ENCODE peak calls at places on chromosome 1, in four cellular contexts. V, U, P and H are unnamed samples.
A peak's percentile ranks its signal among the peaks of the same experiment; 100 is the strongest.

GRCh38 chr1:21511579-21512522 is 2.6 kb downstream of the ALPL start:
- DNase-seq in V (no peak), P (no peak), U (no peak), H (no peak)

GRCh38 chr1:109265016-109265415 is 15.7 kb downstream of the CELSR2 start:
- DNase-seq in V (no peak), P (no peak), U (no peak), H (no peak)

GRCh38 chr1:55129194-55129728 is 85.9 kb downstream of the USP24 start:
- DNase-seq in P (no peak), U (no peak), V (no peak), H (no peak)

GRCh38 chr1:21716169-21716568 is 47.0 kb upstream of the RAP1GAP start:
- DNase-seq in P (no peak), V (no peak), U (no peak), H (no peak)

GRCh38 chr1:225617956-225618355 is 35.0 kb downstream of the ENAH start:
- DNase-seq in P (peak; percentile 21), V (no peak), U (no peak), H (no peak)

GRCh38 chr1:209199371-209199770 is 384.1 kb upstream of the CAMK1G start:
- DNase-seq in U (no peak), P (no peak), V (no peak), H (no peak)

GRCh38 chr1:63442141-63442475 is 74.7 kb downstream of the ALG6 start:
- DNase-seq in P (no peak), V (no peak), U (no peak), H (no peak)

GRCh38 chr1:209587778-209588177 is 4.3 kb downstream of the CAMK1G start:
- DNase-seq in U (no peak), P (no peak), V (no peak), H (no peak)

GRCh38 chr1:226636847-226637096 is 88.2 kb downstream of the STUM start:
- DNase-seq in P (no peak), U (no peak), V (no peak), H (no peak)

GRCh38 chr1:170318736-170319135 is 173.0 kb downstream of the NTMT2 start:
- DNase-seq in V (no peak), P (no peak), U (no peak), H (no peak)

GRCh38 chr1:27238032-27238431 is 3.6 kb downstream of the WDTC1 start:
- DNase-seq in U (no peak), V (no peak), P (no peak), H (no peak)

GRCh38 chr1:27237112-27237511 is 2.7 kb downstream of the WDTC1 start:
- DNase-seq in U (no peak), V (no peak), P (no peak), H (no peak)

GRCh38 chr1:27234054-27234882 is at the start of gene WDTC1:
- DNase-seq in P (peak; percentile 97), V (peak; percentile 79), U (peak; percentile 88), H (peak; percentile 95)

GRCh38 chr1:27235827-27236226 is 1.4 kb downstream of the WDTC1 start:
- DNase-seq in P (no peak), U (no peak), V (no peak), H (no peak)

DNA sequence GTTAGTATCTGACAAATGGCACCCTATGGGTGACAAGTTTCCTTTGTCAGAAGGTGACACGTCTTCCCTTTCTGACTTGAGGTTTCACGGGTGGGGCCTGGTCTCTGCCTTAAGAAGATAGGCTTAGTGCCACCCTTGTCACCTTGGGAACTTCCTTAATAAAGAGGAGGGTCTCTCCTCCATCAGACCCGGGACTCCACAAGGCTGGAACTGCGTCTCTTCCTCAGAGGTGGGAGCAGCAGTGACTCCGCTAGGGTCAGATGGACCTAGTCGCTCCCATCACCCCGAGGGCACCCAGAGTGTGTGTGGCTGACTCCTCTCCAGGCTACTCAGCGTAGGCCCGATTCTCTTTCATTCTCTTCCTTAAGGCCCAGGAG is 767 bp upstream of the WDTC1 start:
- DNase-seq in P (no peak), V (no peak), U (no peak), H (no peak)
- TF ChIP-seq RAD21 in P (no peak), V (no peak), U (no peak), H (no peak)

DNA sequence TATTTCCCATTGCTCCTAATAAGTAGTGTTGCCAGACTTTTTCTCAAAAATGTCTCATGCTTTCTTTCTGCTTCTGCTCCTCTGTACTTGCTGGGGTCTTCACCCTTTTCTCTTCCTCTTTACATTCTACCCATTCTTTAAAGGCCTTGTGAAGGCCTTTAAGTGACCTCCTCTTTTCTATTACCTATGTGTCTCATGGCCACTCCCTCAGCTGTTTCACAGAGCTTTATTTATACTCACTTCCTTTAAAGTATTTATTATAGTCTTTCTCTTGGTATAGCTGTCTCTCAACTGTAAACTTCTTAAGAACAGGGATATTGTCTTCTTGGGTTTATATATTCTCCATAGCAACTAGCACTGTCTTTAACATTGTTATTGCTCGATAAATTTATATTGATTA is 803 bp downstream of the GOLPH3L start:
- DNase-seq in V (no peak), P (no peak), U (no peak), H (no peak)
- H3K9ac ChIP-seq in V (peak overlapping the region; percentile 22), P (peak overlapping the region; percentile 29), U (peak overlapping the region; percentile 67), H (peak overlapping the region; percentile 65)

GRCh38 chr1:3030663-3031381 is 9.6 kb downstream of the ACTRT2 start:
- DNase-seq in P (no peak), V (no peak), U (no peak), H (no peak)
- TF ChIP-seq TCF12 in P (no peak), V (no peak), U (no peak), H (no peak)

DNA sequence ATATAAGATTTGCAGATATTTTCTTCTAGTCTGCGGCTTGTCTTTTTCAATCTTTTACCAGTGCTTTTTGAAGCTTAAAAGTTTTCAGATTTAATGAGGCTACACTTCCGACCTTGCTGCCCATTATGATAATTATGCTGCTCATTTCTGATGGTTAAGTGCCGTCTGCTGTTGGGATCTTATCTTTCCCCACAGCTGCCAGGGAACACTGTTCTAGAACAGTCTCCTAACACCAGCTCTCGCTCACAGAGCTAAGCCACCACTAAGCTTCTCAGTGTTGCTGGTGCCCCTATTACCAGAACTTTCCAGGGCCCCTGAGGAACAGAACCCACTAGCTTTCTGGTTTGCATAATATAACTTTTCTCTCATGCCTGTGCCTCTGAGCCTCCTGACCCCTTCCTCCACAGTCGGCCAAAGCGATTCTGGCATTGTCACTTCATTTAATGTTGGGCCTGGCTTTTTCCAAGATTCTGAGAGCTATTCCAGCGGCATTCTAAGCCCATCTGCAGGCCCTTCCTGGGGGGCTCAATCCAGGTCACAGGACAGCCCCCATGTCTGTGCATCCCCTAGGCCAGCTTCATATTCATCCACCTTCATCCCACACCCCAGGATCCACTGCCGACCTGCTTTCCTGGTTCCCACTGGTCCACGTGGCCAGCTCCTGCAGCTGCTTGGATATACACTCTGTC is 237.0 kb downstream of the PTPRU start:
- DNase-seq in P (peak; percentile 53), V (no peak), U (no peak), H (no peak)
- TF ChIP-seq RAD21 in P (peak; percentile 43), V (no peak), U (no peak), H (no peak)